ENCODE peak calls at places on chromosomes 11 and 22, in eight cellular contexts. C is NCI-H1417 treated with DMSO at 0.1 percent for 48 hours; T is activated naive CD8-positive, alpha-beta T cell treated with anti-CD3 and anti-CD28 coated beads for 36 hours; Q is activated CD4-positive, alpha-beta T cell treated with anti-CD3 and anti-CD28 coated beads, Interleukin-2, amount 50 U/mL, for 24 hours; W is aorta; R is fibroblast of pulmonary artery; L is frontal cortex; M is left ventricle myocardium inferior. E is an unnamed sample.
A peak's percentile ranks its signal among the peaks of the same experiment; 100 is the strongest.

GRCh38 chr11:9075441-9076000 is 15.9 kb downstream of the SCUBE2 start:
- DNase-seq in C (no peak), T (no peak), Q (no peak), W (no peak), R (no peak), L (no peak), M (no peak), E (no peak)

GRCh38 chr22:49657275-49657973 is 170.2 kb downstream of the BRD1 start:
- DNase-seq in C (no peak), T (peak; percentile 74), Q (peak; percentile 77), W (peak; percentile 81), R (no peak), L (no peak), M (peak; percentile 75), E (peak; percentile 81)

GRCh38 chr22:19043111-19044085 is 78.8 kb downstream of the DGCR2 start:
- DNase-seq in C (no peak), T (no peak), Q (no peak), W (no peak), R (no peak), L (no peak), M (no peak), E (peak; percentile 56)

GRCh38 chr11:115660072-115660805 is 156.0 kb upstream of the CADM1 start:
- DNase-seq in C (no peak), T (no peak), Q (no peak), W (no peak), R (no peak), L (no peak), M (no peak), E (no peak)

GRCh38 chr22:45709866-45710265 is 38.2 kb downstream of the ATXN10 start:
- DNase-seq in C (no peak), T (no peak), Q (no peak), W (no peak), R (no peak), L (no peak), M (no peak), E (no peak)

GRCh38 chr11:68469642-68470041 is 9.1 kb downstream of the PPP6R3 start:
- DNase-seq in C (no peak), T (no peak), Q (no peak), W (no peak), R (no peak), L (no peak), M (no peak), E (no peak)

GRCh38 chr22:20238567-20239062 is 29.5 kb downstream of the RTN4R start:
- DNase-seq in C (no peak), T (peak; percentile 72), Q (peak; percentile 27), W (peak; percentile 62), R (no peak), L (peak; percentile 67), M (no peak), E (peak; percentile 81)

GRCh38 chr11:133326849-133327248 is 205.5 kb downstream of the OPCML start:
- DNase-seq in C (no peak), T (no peak), Q (no peak), W (no peak), R (no peak), L (no peak), M (no peak), E (peak; percentile 37)

GRCh38 chr22:32758866-32759385 is 42.6 kb upstream of the TIMP3 start:
- DNase-seq in C (no peak), T (no peak), Q (no peak), W (no peak), R (no peak), L (no peak), M (no peak), E (no peak)

GRCh38 chr22:23243006-23243573 is 62.8 kb downstream of the BCR start:
- DNase-seq in C (no peak), T (peak; percentile 77), Q (peak; percentile 67), W (peak; percentile 17), R (no peak), L (no peak), M (no peak), E (peak; percentile 30)

GRCh38 chr11:59560290-59560701 is 49.0 kb downstream of the OR4D9 start:
- DNase-seq in C (peak; percentile 44), T (peak; percentile 77), Q (peak; percentile 85), W (no peak), R (peak; percentile 81), L (peak; percentile 55), M (no peak), E (no peak)

GRCh38 chr11:118984825-118985224 is 13.1 kb upstream of the CENATAC start:
- DNase-seq in C (no peak), T (no peak), Q (no peak), W (no peak), R (no peak), L (no peak), M (no peak), E (no peak)

GRCh38 chr22:40666151-40666848 is 13.0 kb upstream of the MCHR1 start:
- DNase-seq in C (no peak), T (no peak), Q (no peak), W (peak; percentile 88), R (peak; percentile 75), L (no peak), M (peak; percentile 61), E (peak; percentile 71)

GRCh38 chr11:14480716-14481115 is 18.9 kb downstream of the COPB1 start:
- DNase-seq in C (no peak), T (no peak), Q (no peak), W (no peak), R (peak; percentile 13), L (no peak), M (no peak), E (no peak)

GRCh38 chr22:44337658-44338004 is 24.9 kb upstream of the SHISAL1 start:
- DNase-seq in C (no peak), T (peak; percentile 30), Q (no peak), W (peak; percentile 72), R (peak; percentile 76), L (peak; percentile 53), M (no peak), E (no peak)

GRCh38 chr22:42313804-42314581 is 43.5 kb upstream of the TCF20 start:
- DNase-seq in C (peak; percentile 77), T (peak; percentile 39), Q (no peak), W (no peak), R (peak; percentile 53), L (no peak), M (peak; percentile 45), E (no peak)

GRCh38 chr11:1770061-1770460 is 6.3 kb upstream of the CTSD start:
- DNase-seq in C (no peak), T (no peak), Q (no peak), W (no peak), R (no peak), L (no peak), M (no peak), E (no peak)